ENCODE peak calls at places on chromosomes 2 and 18, in nine cellular contexts. One of them, this sample, is unnamed.

GRCh38 chr2:71606244-71606643 is 152.9 kb downstream of the DYSF start:
- DNase-seq in G401: no peak
- DNase-seq in ACHN: no peak
- DNase-seq in NCI-H82: no peak
- DNase-seq in NCI-H1092 treated with DMSO at 0.1 percent for 48 hours: no peak
- DNase-seq in activated naive CD4-positive, alpha-beta T cell: no peak
- DNase-seq in left ventricle myocardium inferior: no peak
- DNase-seq in naive thymus-derived CD8-positive, alpha-beta T cell: no peak
- DNase-seq in anterior cingulate cortex: no peak
- DNase-seq in this sample: no peak

GRCh38 chr18:78892721-78893120 is 86.9 kb upstream of the SALL3 start:
- DNase-seq in G401: no peak
- DNase-seq in ACHN: no peak
- DNase-seq in NCI-H82: no peak
- DNase-seq in NCI-H1092 treated with DMSO at 0.1 percent for 48 hours: no peak
- DNase-seq in activated naive CD4-positive, alpha-beta T cell: no peak
- DNase-seq in left ventricle myocardium inferior: no peak
- DNase-seq in naive thymus-derived CD8-positive, alpha-beta T cell: no peak
- DNase-seq in anterior cingulate cortex: no peak
- DNase-seq in this sample: no peak

GRCh38 chr2:8872821-8873432 is 35.5 kb upstream of the KIDINS220 start:
- DNase-seq in G401: peak; percentile 67
- DNase-seq in ACHN: peak; percentile 68
- DNase-seq in NCI-H82: peak; percentile 75
- DNase-seq in NCI-H1092 treated with DMSO at 0.1 percent for 48 hours: peak; percentile 30
- DNase-seq in activated naive CD4-positive, alpha-beta T cell: no peak
- DNase-seq in left ventricle myocardium inferior: no peak
- DNase-seq in naive thymus-derived CD8-positive, alpha-beta T cell: no peak
- DNase-seq in anterior cingulate cortex: no peak
- DNase-seq in this sample: peak; percentile 72

GRCh38 chr2:45944075-45944474 is 292.6 kb downstream of the PRKCE start:
- DNase-seq in G401: no peak
- DNase-seq in ACHN: peak; percentile 60
- DNase-seq in NCI-H82: no peak
- DNase-seq in NCI-H1092 treated with DMSO at 0.1 percent for 48 hours: no peak
- DNase-seq in activated naive CD4-positive, alpha-beta T cell: no peak
- DNase-seq in left ventricle myocardium inferior: no peak
- DNase-seq in naive thymus-derived CD8-positive, alpha-beta T cell: no peak
- DNase-seq in anterior cingulate cortex: no peak
- DNase-seq in this sample: no peak

GRCh38 chr2:188813846-188814245 is 160.3 kb upstream of the COL3A1 start:
- DNase-seq in G401: no peak
- DNase-seq in ACHN: no peak
- DNase-seq in NCI-H82: no peak
- DNase-seq in NCI-H1092 treated with DMSO at 0.1 percent for 48 hours: no peak
- DNase-seq in activated naive CD4-positive, alpha-beta T cell: no peak
- DNase-seq in left ventricle myocardium inferior: no peak
- DNase-seq in naive thymus-derived CD8-positive, alpha-beta T cell: no peak
- DNase-seq in anterior cingulate cortex: no peak
- DNase-seq in this sample: no peak

GRCh38 chr2:211879323-211879722 is 659.3 kb downstream of the ERBB4 start:
- DNase-seq in G401: no peak
- DNase-seq in ACHN: peak; percentile 8
- DNase-seq in NCI-H82: no peak
- DNase-seq in NCI-H1092 treated with DMSO at 0.1 percent for 48 hours: no peak
- DNase-seq in activated naive CD4-positive, alpha-beta T cell: no peak
- DNase-seq in left ventricle myocardium inferior: no peak
- DNase-seq in naive thymus-derived CD8-positive, alpha-beta T cell: no peak
- DNase-seq in anterior cingulate cortex: no peak
- DNase-seq in this sample: no peak

GRCh38 chr2:50535971-50536759 is 495.8 kb downstream of the NRXN1 start:
- DNase-seq in G401: peak; percentile 88
- DNase-seq in ACHN: peak; percentile 37
- DNase-seq in NCI-H82: peak; percentile 84
- DNase-seq in NCI-H1092 treated with DMSO at 0.1 percent for 48 hours: peak; percentile 27
- DNase-seq in activated naive CD4-positive, alpha-beta T cell: no peak
- DNase-seq in left ventricle myocardium inferior: no peak
- DNase-seq in naive thymus-derived CD8-positive, alpha-beta T cell: no peak
- DNase-seq in anterior cingulate cortex: no peak
- DNase-seq in this sample: peak; percentile 96

GRCh38 chr2:235200216-235200615 is 248.4 kb downstream of the SH3BP4 start:
- DNase-seq in G401: no peak
- DNase-seq in ACHN: no peak
- DNase-seq in NCI-H82: no peak
- DNase-seq in NCI-H1092 treated with DMSO at 0.1 percent for 48 hours: no peak
- DNase-seq in activated naive CD4-positive, alpha-beta T cell: no peak
- DNase-seq in left ventricle myocardium inferior: no peak
- DNase-seq in naive thymus-derived CD8-positive, alpha-beta T cell: no peak
- DNase-seq in anterior cingulate cortex: no peak
- DNase-seq in this sample: no peak

GRCh38 chr2:24124003-24124585 is 825 bp downstream of the FAM228B start:
- DNase-seq in G401: no peak
- DNase-seq in ACHN: peak; percentile 25
- DNase-seq in NCI-H82: peak; percentile 75
- DNase-seq in NCI-H1092 treated with DMSO at 0.1 percent for 48 hours: peak; percentile 59
- DNase-seq in activated naive CD4-positive, alpha-beta T cell: no peak
- DNase-seq in left ventricle myocardium inferior: no peak
- DNase-seq in naive thymus-derived CD8-positive, alpha-beta T cell: no peak
- DNase-seq in anterior cingulate cortex: no peak
- DNase-seq in this sample: peak; percentile 62

GRCh38 chr2:67760995-67761394 is 301.8 kb downstream of the C1D start:
- DNase-seq in G401: no peak
- DNase-seq in ACHN: no peak
- DNase-seq in NCI-H82: no peak
- DNase-seq in NCI-H1092 treated with DMSO at 0.1 percent for 48 hours: no peak
- DNase-seq in activated naive CD4-positive, alpha-beta T cell: no peak
- DNase-seq in left ventricle myocardium inferior: no peak
- DNase-seq in naive thymus-derived CD8-positive, alpha-beta T cell: no peak
- DNase-seq in anterior cingulate cortex: no peak
- DNase-seq in this sample: no peak

GRCh38 chr2:85161626-85161960 is 28.4 kb downstream of the TCF7L1 start:
- DNase-seq in G401: no peak
- DNase-seq in ACHN: no peak
- DNase-seq in NCI-H82: no peak
- DNase-seq in NCI-H1092 treated with DMSO at 0.1 percent for 48 hours: no peak
- DNase-seq in activated naive CD4-positive, alpha-beta T cell: no peak
- DNase-seq in left ventricle myocardium inferior: no peak
- DNase-seq in naive thymus-derived CD8-positive, alpha-beta T cell: no peak
- DNase-seq in anterior cingulate cortex: no peak
- DNase-seq in this sample: no peak

GRCh38 chr2:63050186-63050915 is at the start of gene OTX1:
- DNase-seq in G401: peak; percentile 45
- DNase-seq in ACHN: peak; percentile 84
- DNase-seq in NCI-H82: peak; percentile 92
- DNase-seq in NCI-H1092 treated with DMSO at 0.1 percent for 48 hours: peak; percentile 64
- DNase-seq in activated naive CD4-positive, alpha-beta T cell: no peak
- DNase-seq in left ventricle myocardium inferior: no peak
- DNase-seq in naive thymus-derived CD8-positive, alpha-beta T cell: peak; percentile 26
- DNase-seq in anterior cingulate cortex: peak; percentile 67
- DNase-seq in this sample: peak; percentile 68

GRCh38 chr2:152755029-152755428 is 36.6 kb downstream of the ARL6IP6 start:
- DNase-seq in G401: no peak
- DNase-seq in ACHN: no peak
- DNase-seq in NCI-H82: no peak
- DNase-seq in NCI-H1092 treated with DMSO at 0.1 percent for 48 hours: no peak
- DNase-seq in activated naive CD4-positive, alpha-beta T cell: no peak
- DNase-seq in left ventricle myocardium inferior: no peak
- DNase-seq in naive thymus-derived CD8-positive, alpha-beta T cell: no peak
- DNase-seq in anterior cingulate cortex: no peak
- DNase-seq in this sample: no peak

GRCh38 chr2:162330881-162331280 is 12.4 kb upstream of the IFIH1 start:
- DNase-seq in G401: no peak
- DNase-seq in ACHN: no peak
- DNase-seq in NCI-H82: no peak
- DNase-seq in NCI-H1092 treated with DMSO at 0.1 percent for 48 hours: no peak
- DNase-seq in activated naive CD4-positive, alpha-beta T cell: no peak
- DNase-seq in left ventricle myocardium inferior: no peak
- DNase-seq in naive thymus-derived CD8-positive, alpha-beta T cell: no peak
- DNase-seq in anterior cingulate cortex: no peak
- DNase-seq in this sample: no peak